ENCODE peak calls at places on chromosome 2, in four cellular contexts. One of them, this sample, is unnamed.

GRCh38 chr2:186544255-186544675 is 45.6 kb upstream of the ITGAV start:
- DNase-seq in osteocyte: no peak
- DNase-seq in Calu3: peak
- DNase-seq in WTC11: no peak
- DNase-seq in this sample: peak

GRCh38 chr2:242048479-242048878 is 178.9 kb downstream of the RTP5 start:
- DNase-seq in osteocyte: no peak
- DNase-seq in Calu3: no peak
- DNase-seq in WTC11: no peak
- DNase-seq in this sample: no peak

GRCh38 chr2:60278906-60279305 is 274.5 kb downstream of the BCL11A start:
- DNase-seq in osteocyte: no peak
- DNase-seq in Calu3: no peak
- DNase-seq in WTC11: no peak
- DNase-seq in this sample: no peak

GRCh38 chr2:195482050-195482449 is 175.0 kb upstream of the SLC39A10 start:
- DNase-seq in osteocyte: no peak
- DNase-seq in Calu3: no peak
- DNase-seq in WTC11: no peak
- DNase-seq in this sample: no peak

GRCh38 chr2:120066708-120067547 is 54.1 kb downstream of the EPB41L5 start:
- DNase-seq in osteocyte: no peak
- DNase-seq in Calu3: peak
- DNase-seq in WTC11: no peak
- DNase-seq in this sample: no peak

GRCh38 chr2:85131116-85131515 is 2.1 kb upstream of the TCF7L1 start:
- DNase-seq in osteocyte: no peak
- DNase-seq in Calu3: no peak
- DNase-seq in WTC11: peak
- DNase-seq in this sample: no peak

GRCh38 chr2:10954416-10954815 is 42.7 kb downstream of the KCNF1 start:
- DNase-seq in osteocyte: no peak
- DNase-seq in Calu3: no peak
- DNase-seq in WTC11: no peak
- DNase-seq in this sample: no peak

GRCh38 chr2:74529357-74530238 is at the start of the genes AUP1 and HTRA2:
- DNase-seq in osteocyte: peak
- DNase-seq in Calu3: peak
- DNase-seq in WTC11: peak
- DNase-seq in this sample: peak

GRCh38 chr2:20450201-20451108 is 3.6 kb downstream of the RHOB start:
- DNase-seq in osteocyte: no peak
- DNase-seq in Calu3: peak
- DNase-seq in WTC11: peak
- DNase-seq in this sample: no peak

GRCh38 chr2:118881490-118882129 is 34.2 kb upstream of the EN1 start:
- DNase-seq in osteocyte: no peak
- DNase-seq in Calu3: peak
- DNase-seq in WTC11: peak
- DNase-seq in this sample: peak

GRCh38 chr2:42588158-42588557 is 19.7 kb downstream of the MTA3 start:
- DNase-seq in osteocyte: no peak
- DNase-seq in Calu3: no peak
- DNase-seq in WTC11: no peak
- DNase-seq in this sample: no peak
- TF ChIP-seq CTCF in osteocyte: no peak
- TF ChIP-seq CTCF in Calu3: no peak
- TF ChIP-seq CTCF in WTC11: no peak
- TF ChIP-seq CTCF in this sample: no peak

GRCh38 chr2:127694986-127695385 is 6.3 kb upstream of the SFT2D3 start:
- DNase-seq in osteocyte: no peak
- DNase-seq in Calu3: no peak
- DNase-seq in WTC11: no peak
- DNase-seq in this sample: no peak

GRCh38 chr2:127697482-127698180 is 3.7 kb upstream of the SFT2D3 start:
- DNase-seq in osteocyte: no peak
- DNase-seq in Calu3: no peak
- DNase-seq in WTC11: no peak
- DNase-seq in this sample: no peak

GRCh38 chr2:127700527-127701192 is 637 bp upstream of the SFT2D3 start:
- DNase-seq in osteocyte: no peak
- DNase-seq in Calu3: peak
- DNase-seq in WTC11: peak
- DNase-seq in this sample: peak

GRCh38 chr2:127698553-127699355 is 2.5 kb upstream of the SFT2D3 start:
- DNase-seq in osteocyte: no peak
- DNase-seq in Calu3: no peak
- DNase-seq in WTC11: no peak
- DNase-seq in this sample: no peak

DNA sequence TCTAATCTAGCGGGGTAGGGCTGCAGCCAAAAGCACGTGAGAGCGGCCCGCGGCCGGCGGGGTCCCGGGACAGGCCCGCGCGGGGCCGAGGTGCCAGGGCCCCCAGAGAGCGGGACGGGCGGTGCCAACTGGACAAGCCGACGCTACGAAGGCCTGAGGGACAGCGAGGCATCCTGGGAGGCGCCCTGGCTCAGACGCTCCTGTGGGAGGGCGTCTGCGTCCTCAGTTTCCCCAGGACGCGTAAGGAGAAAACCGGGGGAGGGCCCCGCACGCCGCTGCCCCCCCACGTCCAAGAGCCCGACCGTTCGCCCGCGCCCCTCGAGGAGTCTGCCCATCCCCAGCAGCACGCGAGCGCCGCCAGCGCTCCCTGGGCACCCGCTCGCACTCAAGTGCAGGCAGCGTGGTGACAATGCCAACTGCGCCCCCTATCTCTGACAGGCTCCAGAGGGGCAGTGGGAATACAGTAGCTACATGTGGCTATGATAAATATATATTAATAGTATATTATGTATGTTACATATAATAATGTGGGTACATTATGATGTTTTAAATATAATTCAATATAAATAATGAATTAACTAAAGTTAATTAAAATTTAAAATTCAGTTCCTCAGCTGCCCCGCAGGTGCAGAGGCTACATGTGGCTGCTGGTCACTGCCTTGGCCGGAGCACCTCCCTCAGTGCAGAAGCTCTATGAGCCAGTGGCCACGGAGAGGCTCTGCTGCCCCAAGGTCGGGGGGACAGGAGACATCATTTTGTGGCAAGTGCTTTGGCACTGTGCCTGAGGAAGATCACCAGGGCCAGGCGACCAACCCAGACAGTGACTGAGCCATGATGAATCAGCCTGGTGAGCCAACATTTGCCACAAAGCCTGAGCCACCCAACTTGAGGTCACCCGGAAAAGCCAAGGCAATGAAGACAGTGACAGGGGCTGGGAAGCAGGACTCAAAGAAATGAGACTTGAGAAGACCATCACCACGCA is 5.5 kb upstream of the SFT2D3 start:
- DNase-seq in osteocyte: no peak
- DNase-seq in Calu3: peak
- DNase-seq in WTC11: peak
- DNase-seq in this sample: peak
- TF ChIP-seq CTCF in osteocyte: peak
- TF ChIP-seq CTCF in Calu3: peak
- TF ChIP-seq CTCF in WTC11: peak
- TF ChIP-seq CTCF in this sample: no peak

DNA sequence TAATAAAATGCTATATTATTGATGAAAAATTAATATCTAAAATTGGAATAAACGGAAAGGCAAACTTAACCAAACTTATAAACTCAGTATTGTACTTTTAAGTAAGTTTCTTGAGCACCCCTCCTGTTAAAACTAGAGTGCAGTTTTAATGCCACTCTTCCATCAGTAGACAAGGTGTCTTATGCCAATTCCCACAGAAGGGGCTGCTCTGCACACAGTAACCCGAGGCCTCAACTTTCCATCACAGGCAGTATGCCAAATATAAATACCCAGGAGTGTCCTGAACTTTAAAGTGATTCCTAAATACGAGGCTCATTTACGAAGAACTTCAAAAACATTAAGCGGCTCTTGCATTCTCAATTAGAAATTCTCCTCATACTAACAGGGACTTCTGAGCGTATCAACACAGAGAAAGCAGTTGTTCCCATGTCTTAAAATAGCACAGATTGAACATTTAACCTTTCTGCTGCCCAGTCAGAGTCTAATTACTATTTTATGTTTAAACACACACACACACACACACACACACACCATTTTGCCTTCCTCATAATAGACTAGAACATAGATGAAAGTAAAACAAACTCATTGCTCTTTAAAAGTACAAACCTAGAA is 638.6 kb downstream of the ERBB4 start:
- DNase-seq in osteocyte: no peak
- DNase-seq in Calu3: no peak
- DNase-seq in WTC11: no peak
- DNase-seq in this sample: no peak
- TF ChIP-seq CTCF in osteocyte: peak
- TF ChIP-seq CTCF in Calu3: no peak
- TF ChIP-seq CTCF in WTC11: no peak
- TF ChIP-seq CTCF in this sample: no peak

GRCh38 chr2:157876066-157876770 is at the start of gene ACVR1:
- DNase-seq in osteocyte: peak
- DNase-seq in Calu3: peak
- DNase-seq in WTC11: peak
- DNase-seq in this sample: peak
- TF ChIP-seq CTCF in osteocyte: peak
- TF ChIP-seq CTCF in Calu3: no peak
- TF ChIP-seq CTCF in WTC11: no peak
- TF ChIP-seq CTCF in this sample: no peak

GRCh38 chr2:113298176-113298575 is 19.5 kb upstream of the PAX8 start:
- DNase-seq in osteocyte: no peak
- DNase-seq in Calu3: no peak
- DNase-seq in WTC11: no peak
- DNase-seq in this sample: no peak
- TF ChIP-seq CTCF in osteocyte: no peak
- TF ChIP-seq CTCF in Calu3: no peak
- TF ChIP-seq CTCF in WTC11: no peak
- TF ChIP-seq CTCF in this sample: no peak

GRCh38 chr2:25041307-25041927 is 459 bp upstream of the EFR3B start:
- DNase-seq in osteocyte: no peak
- DNase-seq in Calu3: peak
- DNase-seq in WTC11: peak
- DNase-seq in this sample: peak
- TF ChIP-seq CTCF in osteocyte: peak
- TF ChIP-seq CTCF in Calu3: no peak
- TF ChIP-seq CTCF in WTC11: no peak
- TF ChIP-seq CTCF in this sample: peak

DNA sequence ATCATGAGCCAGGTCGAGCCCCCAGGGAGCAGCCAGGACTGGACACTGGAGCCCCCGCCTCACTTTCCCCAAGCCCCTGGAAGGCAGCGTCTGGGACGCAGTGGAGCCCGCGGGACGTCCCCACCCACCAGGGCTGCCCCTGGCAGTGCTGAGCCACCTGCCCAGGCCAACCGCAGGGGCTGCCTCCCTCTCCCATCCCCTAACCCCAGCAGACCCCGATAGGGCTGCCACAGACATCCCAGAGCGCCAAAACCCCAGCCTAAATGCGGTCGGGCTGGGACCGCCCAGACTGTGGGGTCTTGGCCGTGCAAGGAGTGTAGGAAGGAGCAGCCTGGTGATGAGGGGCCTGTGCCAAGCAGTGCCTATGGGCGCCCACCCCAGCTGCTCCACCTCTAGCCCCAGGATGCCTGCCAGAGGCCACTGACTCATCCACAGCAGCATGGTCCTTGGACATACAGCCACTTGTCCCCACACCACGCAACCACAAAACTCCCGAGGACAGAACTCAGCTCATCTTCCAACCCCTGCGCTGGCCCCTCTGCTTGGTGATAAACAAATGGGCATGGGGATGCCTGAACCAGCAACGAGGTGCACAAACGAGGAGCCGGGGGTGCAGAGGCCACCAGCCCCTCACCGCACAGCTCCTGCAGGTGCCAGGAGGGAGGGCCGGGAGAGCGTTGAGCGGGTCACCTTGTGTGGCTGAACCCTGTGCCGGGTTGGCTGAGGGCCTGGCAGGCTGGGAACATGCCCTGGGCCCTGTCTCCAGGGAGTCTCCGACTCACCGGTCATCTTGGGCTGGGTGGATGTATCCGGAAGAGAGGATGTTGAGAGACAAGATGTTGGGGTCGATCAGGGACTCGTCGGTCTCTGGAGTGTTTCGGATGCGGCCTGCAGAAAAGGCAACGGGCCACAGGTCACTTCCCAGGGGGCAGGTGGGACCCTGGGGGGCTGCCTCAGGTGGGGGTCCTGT is 44.9 kb downstream of the AQP12A start:
- DNase-seq in osteocyte: no peak
- DNase-seq in Calu3: no peak
- DNase-seq in WTC11: no peak
- DNase-seq in this sample: no peak
- TF ChIP-seq CTCF in osteocyte: no peak
- TF ChIP-seq CTCF in Calu3: no peak
- TF ChIP-seq CTCF in WTC11: no peak
- TF ChIP-seq CTCF in this sample: no peak

This sample was measured in PC-9.